ENCODE peak calls at places on chromosomes 1 and 21, in nine cellular contexts. X is AG10803; S is CD4-positive, alpha-beta memory T cell; Y is H4; B is neuronal stem cell; G is heart left ventricle; U is activated T-cell treated with anti-CD3 and anti-CD28 coated beads, Interleukin-2, amount 50 U/mL, for 4 hours; K is HFFc6; F is heart right ventricle. H is an unnamed sample.

GRCh38 chr1:43442756-43443155 is 11.0 kb downstream of the HYI start:
- DNase-seq in U (no peak), G (peak), Y (no peak), K (no peak), X (no peak), S (no peak), B (no peak), F (no peak), H (peak)

GRCh38 chr1:30700528-30701265 is 22.7 kb downstream of the MATN1 start:
- DNase-seq in F (no peak), B (no peak), G (peak), K (peak), Y (peak), X (peak), U (no peak), S (no peak), H (no peak)

GRCh38 chr1:110184414-110184813 is 25.7 kb upstream of the KCNC4 start:
- DNase-seq in X (no peak), U (no peak), F (no peak), K (no peak), B (no peak), S (no peak), G (peak), Y (no peak), H (no peak)

GRCh38 chr1:82706741-82707140 is 906.0 kb downstream of the ADGRL2 start:
- DNase-seq in F (no peak), X (no peak), Y (no peak), S (no peak), K (no peak), B (no peak), G (no peak), U (no peak), H (no peak)

GRCh38 chr1:58365328-58365727 is 181.2 kb downstream of the OMA1 start:
- DNase-seq in F (no peak), B (no peak), Y (no peak), K (no peak), U (no peak), G (no peak), X (no peak), S (no peak), H (no peak)

GRCh38 chr1:2276803-2277580 is 48.9 kb downstream of the SKI start:
- DNase-seq in K (peak), B (no peak), S (no peak), U (no peak), F (no peak), X (peak), G (peak), Y (no peak), H (no peak)

GRCh38 chr1:109201123-109201703 is 12.5 kb upstream of the SARS1 start:
- DNase-seq in F (no peak), G (no peak), S (no peak), K (peak), X (peak), B (peak), Y (peak), U (peak), H (no peak)

GRCh38 chr1:234975122-234975940 is 153.3 kb downstream of the TOMM20 start:
- DNase-seq in K (peak), U (no peak), Y (peak), G (no peak), X (peak), S (no peak), F (no peak), B (no peak), H (no peak)

GRCh38 chr1:106613861-106614260 is 442.6 kb upstream of the PRMT6 start:
- DNase-seq in B (no peak), G (no peak), F (no peak), S (no peak), K (no peak), X (no peak), Y (no peak), U (no peak), H (no peak)

GRCh38 chr1:221169447-221169889 is 290.2 kb downstream of the HLX start:
- DNase-seq in S (no peak), B (peak), Y (no peak), G (no peak), U (no peak), X (peak), F (no peak), K (peak), H (no peak)

GRCh38 chr1:91070274-91070673 is 48.4 kb upstream of the ZNF644 start:
- DNase-seq in S (no peak), B (no peak), Y (no peak), X (no peak), K (no peak), U (no peak), F (no peak), G (no peak), H (no peak)

GRCh38 chr1:58575831-58576726 is 973 bp downstream of the TACSTD2 start:
- DNase-seq in B (no peak), K (no peak), Y (no peak), X (no peak), F (no peak), U (no peak), S (no peak), G (peak), H (peak)

GRCh38 chr1:172883387-172883791 is 167.4 kb downstream of the TNFSF18 start:
- DNase-seq in G (no peak), U (no peak), S (no peak), Y (no peak), X (peak), K (no peak), F (no peak), B (no peak), H (no peak)

GRCh38 chr1:23100074-23100748 is 68.4 kb downstream of the LUZP1 start:
- DNase-seq in K (peak), G (no peak), S (peak), U (no peak), Y (peak), B (peak), F (no peak), X (peak), H (peak)

GRCh38 chr1:248404024-248404423 is 1.2 kb downstream of the OR2T1 start:
- DNase-seq in X (peak), K (no peak), U (no peak), B (peak), S (peak), G (no peak), Y (peak), F (no peak), H (no peak)

GRCh38 chr1:94119306-94119705 is 1.6 kb downstream of the ABCA4 start:
- DNase-seq in X (no peak), Y (no peak), S (no peak), B (no peak), F (no peak), U (no peak), G (no peak), K (no peak), H (no peak)

GRCh38 chr1:178688244-178688643 is 36.8 kb upstream of the RALGPS2 start:
- DNase-seq in U (no peak), S (no peak), Y (no peak), X (peak), B (no peak), G (no peak), K (no peak), F (no peak), H (no peak)

GRCh38 chr1:182278144-182279054 is 113.2 kb downstream of the GLUL start:
- DNase-seq in K (peak), G (no peak), B (no peak), S (no peak), U (no peak), F (no peak), X (peak), Y (no peak), H (no peak)

GRCh38 chr1:230891413-230891812 is 23.1 kb upstream of the C1orf198 start:
- DNase-seq in U (no peak), S (no peak), X (peak), K (peak), F (no peak), G (no peak), B (peak), Y (no peak), H (no peak)

GRCh38 chr1:66371233-66372005 is 162.5 kb upstream of the SGIP1 start:
- DNase-seq in B (no peak), G (no peak), F (no peak), Y (no peak), U (no peak), S (no peak), K (peak), X (peak), H (no peak)

GRCh38 chr1:59375321-59376220 is 78.7 kb downstream of the FGGY start:
- DNase-seq in Y (peak), X (peak), B (no peak), G (no peak), U (no peak), K (peak), F (no peak), S (no peak), H (no peak)

GRCh38 chr1:224700915-224701531 is 84.9 kb downstream of the CNIH3 start:
- DNase-seq in Y (peak), F (no peak), G (no peak), X (peak), B (peak), S (no peak), K (no peak), U (no peak), H (no peak)

GRCh38 chr1:184492543-184492942 is 105.7 kb downstream of the C1orf21 start:
- DNase-seq in U (no peak), S (no peak), K (no peak), F (no peak), B (no peak), Y (no peak), X (no peak), G (no peak), H (no peak)

GRCh38 chr1:93723101-93723500 is 41.5 kb upstream of the BCAR3 start:
- DNase-seq in X (peak), Y (no peak), S (no peak), K (peak), G (no peak), F (peak), B (no peak), U (no peak), H (no peak)

GRCh38 chr1:174998569-174999215 is 1.1 kb upstream of the CACYBP start:
- DNase-seq in F (no peak), U (peak), Y (peak), S (peak), G (no peak), B (peak), X (peak), K (no peak), H (peak)

GRCh38 chr1:31802190-31803150 is 13.4 kb downstream of the SPOCD1 start:
- DNase-seq in S (no peak), G (no peak), Y (no peak), X (peak), B (no peak), U (no peak), F (no peak), K (no peak), H (no peak)

GRCh38 chr1:110626890-110627289 is 20.7 kb upstream of the KCNA2 start:
- DNase-seq in B (no peak), Y (no peak), S (no peak), X (no peak), F (no peak), K (no peak), U (no peak), G (no peak), H (no peak)

GRCh38 chr21:27248791-27249190 is 281.9 kb upstream of the ADAMTS5 start:
- DNase-seq in U (no peak), B (no peak), Y (peak), K (no peak), F (no peak), S (no peak), X (no peak), G (no peak), H (no peak)

GRCh38 chr1:233512538-233512937 is 101.4 kb upstream of the KCNK1 start:
- DNase-seq in F (no peak), B (no peak), S (no peak), X (no peak), U (no peak), K (no peak), G (no peak), Y (no peak), H (no peak)

GRCh38 chr1:51955797-51956527 is 34.5 kb downstream of the RAB3B start:
- DNase-seq in X (no peak), Y (no peak), B (no peak), U (no peak), K (no peak), S (no peak), G (no peak), F (no peak), H (no peak)

GRCh38 chr1:169156537-169156936 is 50.0 kb downstream of the ATP1B1 start:
- DNase-seq in U (no peak), S (no peak), Y (no peak), B (no peak), G (no peak), F (no peak), K (no peak), X (no peak), H (no peak)

H was measured in upper lobe of left lung.